ENCODE peak calls at places on chromosomes 6 and 20, in six cellular contexts. X is neural progenitor cell; T is foreskin fibroblast; R is neuronal stem cell; N is stimulated activated CD4-positive, alpha-beta T cell treated with anti-CD3 and anti-CD28 coated beads, Interleukin-2, amount 100 ng/mL, for 48 hours; V is cardiac fibroblast. L is an unnamed sample.

GRCh38 chr6:150195996-150196417 is 53.2 kb downstream of the PPP1R14C start:
- DNase-seq in R (no peak), V (no peak), T (no peak), N (no peak), X (no peak), L (no peak)

GRCh38 chr6:30206799-30207618 is 6.2 kb downstream of the TRIM26 start:
- DNase-seq in N (no peak), R (no peak), T (peak), X (peak), V (peak), L (no peak)

GRCh38 chr6:159098636-159099106 is 53.9 kb upstream of the TAGAP start:
- DNase-seq in N (peak), R (no peak), T (no peak), X (no peak), V (no peak), L (no peak)

GRCh38 chr6:98333273-98333672 is 501.1 kb upstream of the POU3F2 start:
- DNase-seq in X (no peak), R (no peak), N (no peak), V (no peak), T (no peak), L (no peak)

GRCh38 chr6:49849121-49849907 is 17.0 kb downstream of the CRISP1 start:
- DNase-seq in T (peak), V (peak), N (no peak), R (peak), X (peak), L (peak)

GRCh38 chr20:57361517-57361916 is 10.5 kb downstream of the RAE1 start:
- DNase-seq in T (peak), V (peak), N (no peak), X (no peak), R (no peak), L (peak)

GRCh38 chr20:52275243-52275817 is 83.8 kb upstream of the ZFP64 start:
- DNase-seq in N (no peak), X (no peak), T (no peak), V (no peak), R (no peak), L (no peak)

GRCh38 chr20:56091635-56092180 is 86.4 kb upstream of the CBLN4 start:
- DNase-seq in R (no peak), V (no peak), X (no peak), N (no peak), T (no peak), L (no peak)

GRCh38 chr6:684831-685636 is 7.9 kb downstream of the EXOC2 start:
- DNase-seq in N (peak), T (peak), V (peak), R (no peak), X (no peak), L (peak)

GRCh38 chr6:10416516-10416862 is 1.6 kb upstream of the TFAP2A start:
- DNase-seq in N (no peak), T (no peak), V (no peak), R (no peak), X (no peak), L (no peak)

GRCh38 chr6:6736753-6737654 is 148.5 kb downstream of the LY86 start:
- DNase-seq in R (no peak), V (peak), X (peak), T (peak), N (no peak), L (peak)

L was measured in AG20443.